ENCODE peak calls at places on chromosomes 4 and X, in nine cellular contexts. O is ascending aorta; S is NT2/D1; T is IMR-90; J is cardiac fibroblast; N is AG10803; D is dorsolateral prefrontal cortex; X is naive thymus-derived CD4-positive, alpha-beta T cell; G is neuronal stem cell. I is an unnamed sample.

GRCh38 chr4:123599920-123600394 is 203.4 kb downstream of the SPRY1 start:
- DNase-seq in O (peak; percentile 83), G (peak; percentile 35), X (peak; percentile 43), S (peak; percentile 77), N (peak; percentile 67), T (peak; percentile 5), D (peak; percentile 59), J (peak; percentile 73), I (peak; percentile 98)

GRCh38 chr4:56241500-56241899 is 145.8 kb downstream of the AASDH start:
- DNase-seq in O (no peak), X (no peak), S (no peak), J (no peak), T (no peak), G (no peak), D (no peak), N (no peak), I (no peak)

GRCh38 chr4:1504786-1505500 is 98.7 kb upstream of the NKX1-1 start:
- DNase-seq in O (peak; percentile 41), J (no peak), G (no peak), S (no peak), D (no peak), T (no peak), X (no peak), N (no peak), I (no peak)

GRCh38 chrX:62928906-62929305 is 422.2 kb downstream of the SPIN4 start:
- DNase-seq in G (no peak), O (no peak), X (no peak), S (no peak), D (no peak), J (no peak), T (no peak), N (no peak), I (no peak)

GRCh38 chr4:4594531-4594930 is 52.7 kb upstream of the STX18 start:
- DNase-seq in O (no peak), G (no peak), T (no peak), D (no peak), S (no peak), X (no peak), N (peak; percentile 34), J (no peak), I (no peak)

GRCh38 chr4:5905714-5906113 is 12.8 kb upstream of the CRMP1 start:
- DNase-seq in D (no peak), J (no peak), O (no peak), T (no peak), S (no peak), G (no peak), X (no peak), N (no peak), I (no peak)

GRCh38 chr4:186826866-186827541 is 103.3 kb upstream of the FAT1 start:
- DNase-seq in G (no peak), X (no peak), N (peak; percentile 34), T (peak; percentile 56), S (no peak), J (no peak), O (no peak), D (no peak), I (no peak)

GRCh38 chr4:77174426-77174825 is 17.4 kb downstream of the CCNG2 start:
- DNase-seq in D (no peak), X (no peak), S (no peak), T (peak; percentile 50), G (no peak), O (no peak), J (no peak), N (peak; percentile 46), I (no peak)

GRCh38 chr4:39614487-39615162 is 24.0 kb downstream of the SMIM14 start:
- DNase-seq in T (peak; percentile 87), O (no peak), G (no peak), X (no peak), S (no peak), D (no peak), N (peak; percentile 62), J (peak; percentile 73), I (no peak)

GRCh38 chr4:3525532-3526430 is 6.4 kb downstream of the LRPAP1 start:
- DNase-seq in N (no peak), O (no peak), D (peak; percentile 23), T (no peak), G (no peak), X (no peak), S (no peak), J (no peak), I (no peak)

GRCh38 chr4:111945014-111945413 is 200.2 kb upstream of the FAM241A start:
- DNase-seq in O (no peak), X (no peak), S (no peak), T (no peak), J (no peak), D (no peak), G (no peak), N (peak; percentile 23), I (no peak)

GRCh38 chrX:36898301-36898700 is 109.9 kb upstream of the FAM47C start:
- DNase-seq in T (peak; percentile 0), N (peak; percentile 0), J (peak; percentile 1), G (no peak), D (no peak), X (no peak), O (no peak), S (peak; percentile 5), I (peak; percentile 0)

GRCh38 chrX:40313269-40313668 is 215.5 kb upstream of the BCOR start:
- DNase-seq in G (no peak), S (no peak), T (no peak), J (no peak), D (no peak), N (no peak), X (no peak), O (no peak), I (no peak)

GRCh38 chrX:140918398-140919043 is 83.9 kb upstream of the SPANXB1 start:
- DNase-seq in J (peak; percentile 81), X (peak; percentile 46), O (peak; percentile 64), N (peak; percentile 59), D (no peak), G (peak; percentile 30), T (peak; percentile 54), S (peak; percentile 35), I (peak; percentile 77)

GRCh38 chr4:152970102-152970820 is 34.1 kb downstream of the FHDC1 start:
- DNase-seq in D (no peak), G (no peak), T (peak; percentile 47), J (no peak), O (no peak), N (peak; percentile 25), S (no peak), X (no peak), I (no peak)

GRCh38 chr4:185039508-185040273 is 21.4 kb downstream of the HELT start:
- DNase-seq in G (no peak), S (no peak), O (peak; percentile 73), J (peak; percentile 80), T (peak; percentile 68), N (peak; percentile 61), X (peak; percentile 52), D (no peak), I (peak; percentile 61)
- H3K4me3 ChIP-seq in G (no peak overlapping the region), S (no peak overlapping the region), O (peak overlapping the region; percentile 37), J (no peak overlapping the region), T (peak overlapping the region; percentile 34), N (peak overlapping the region; percentile 43), X (no peak overlapping the region), D (no peak overlapping the region), I (no peak overlapping the region)

GRCh38 chr4:158770671-158771070 is 1.8 kb downstream of the FNIP2 start:
- DNase-seq in O (no peak), D (no peak), J (no peak), S (no peak), X (no peak), G (no peak), N (no peak), T (no peak), I (no peak)
- H3K4me3 ChIP-seq in O (peak overlapping the region; percentile 86), D (peak overlapping the region; percentile 95), J (no peak overlapping the region), S (no peak overlapping the region), X (no peak overlapping the region), G (no peak overlapping the region), N (no peak overlapping the region), T (no peak overlapping the region), I (no peak overlapping the region)

DNA sequence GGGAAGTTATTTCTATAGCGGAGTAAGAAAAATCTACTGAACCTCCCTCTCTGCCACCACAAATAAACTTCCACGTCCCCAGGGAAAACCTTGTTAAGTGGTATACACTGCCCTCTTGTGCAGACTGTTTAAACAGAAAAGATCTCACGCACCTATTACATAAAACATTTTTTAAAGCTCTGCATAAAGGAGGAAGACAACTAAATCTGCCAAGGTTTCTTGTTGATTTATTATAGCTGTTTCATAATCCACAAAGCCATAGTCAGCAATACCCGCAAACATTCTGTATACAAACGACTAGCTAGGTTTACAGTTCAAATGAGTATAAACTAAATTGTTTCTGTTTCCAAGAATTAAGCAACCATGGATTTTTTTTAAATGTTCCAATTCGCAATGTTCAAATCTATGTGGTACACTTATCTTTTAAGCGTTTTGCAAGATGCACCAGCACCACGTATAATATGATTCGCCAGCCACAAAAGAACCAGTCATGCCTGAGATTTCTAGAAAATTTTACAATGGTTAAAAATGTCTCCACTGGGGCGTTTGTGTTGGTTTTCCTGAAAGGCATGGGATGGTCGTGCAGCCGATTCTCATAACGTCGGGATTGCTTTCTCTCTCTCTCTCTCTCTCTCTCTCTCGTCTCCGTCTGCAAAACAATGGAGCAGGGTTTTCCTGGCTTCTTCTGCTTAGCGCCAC is 164.6 kb downstream of the PRKX start:
- DNase-seq in S (no peak), O (no peak), N (peak; percentile 89), T (peak; percentile 79), J (peak; percentile 82), D (no peak), G (peak; percentile 0), X (no peak), I (no peak)
- H3K4me3 ChIP-seq in S (peak overlapping the region; percentile 28), O (peak overlapping the region; percentile 16), N (peak overlapping the region; percentile 53), T (peak overlapping the region; percentile 13), J (no peak overlapping the region), D (peak overlapping the region; percentile 33), G (no peak overlapping the region), X (no peak overlapping the region), I (no peak overlapping the region)

GRCh38 chr4:140096921-140097320 is 57.1 kb downstream of the MAML3 start:
- DNase-seq in J (peak; percentile 66), X (no peak), S (no peak), D (no peak), T (peak; percentile 44), G (no peak), O (no peak), N (no peak), I (no peak)

GRCh38 chr4:140095694-140096482 is 58.1 kb downstream of the MAML3 start:
- DNase-seq in N (peak; percentile 80), D (no peak), X (peak; percentile 72), T (peak; percentile 100), S (no peak), G (no peak), O (peak; percentile 72), J (peak; percentile 95), I (peak; percentile 60)

GRCh38 chr4:140098481-140099132 is 55.4 kb downstream of the MAML3 start:
- DNase-seq in N (peak; percentile 64), J (peak; percentile 78), X (no peak), S (no peak), D (no peak), T (peak; percentile 87), G (no peak), O (no peak), I (no peak)

GRCh38 chr4:140096483-140096861 is 57.5 kb downstream of the MAML3 start:
- DNase-seq in T (no peak), O (no peak), G (no peak), X (no peak), S (no peak), N (no peak), D (no peak), J (no peak), I (no peak)

DNA sequence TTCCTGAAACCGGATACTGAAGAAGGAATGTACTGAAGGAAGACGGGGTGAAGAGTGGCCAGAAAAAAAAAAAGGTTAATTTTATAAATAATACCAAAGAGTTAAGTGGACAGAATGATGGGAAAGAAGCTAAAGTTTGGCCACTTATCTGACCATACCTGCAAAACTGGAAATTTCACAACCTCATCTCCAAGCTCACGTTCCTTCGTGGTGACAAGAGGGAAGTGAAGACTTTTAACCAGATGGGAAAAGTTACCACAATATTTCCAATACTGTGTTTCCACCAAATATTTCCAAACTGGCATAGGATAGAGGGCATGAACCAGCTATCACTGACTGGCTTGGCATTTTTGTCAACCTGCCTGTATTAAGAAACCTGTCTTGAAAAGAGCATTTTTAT is 56.4 kb downstream of the MAML3 start:
- DNase-seq in N (no peak), O (no peak), T (no peak), D (no peak), S (no peak), X (no peak), J (no peak), G (no peak), I (no peak)
- H3K4me3 ChIP-seq in N (no peak overlapping the region), O (peak overlapping the region; percentile 8), T (no peak overlapping the region), D (no peak overlapping the region), S (no peak overlapping the region), X (no peak overlapping the region), J (no peak overlapping the region), G (no peak overlapping the region), I (no peak overlapping the region)